ENCODE peak calls at places on chromosomes 4 and X, in four cellular contexts. One of them, this sample, is unnamed.

GRCh38 chrX:155953055-155953454 is 44.4 kb upstream of the IL9R start:
- DNase-seq in lung: no peak
- DNase-seq in adipocyte: no peak
- DNase-seq in naive thymus-derived CD4-positive, alpha-beta T cell: no peak
- DNase-seq in this sample: no peak

GRCh38 chr4:10105920-10106319 is 10.7 kb downstream of the WDR1 start:
- DNase-seq in lung: no peak
- DNase-seq in adipocyte: no peak
- DNase-seq in naive thymus-derived CD4-positive, alpha-beta T cell: no peak
- DNase-seq in this sample: no peak

GRCh38 chr4:790466-790820 is 35.5 kb downstream of the CPLX1 start:
- DNase-seq in lung: no peak
- DNase-seq in adipocyte: no peak
- DNase-seq in naive thymus-derived CD4-positive, alpha-beta T cell: no peak
- DNase-seq in this sample: no peak

GRCh38 chrX:37818031-37818430 is 29.3 kb downstream of the DYNLT3 start:
- DNase-seq in lung: no peak
- DNase-seq in adipocyte: no peak
- DNase-seq in naive thymus-derived CD4-positive, alpha-beta T cell: no peak
- DNase-seq in this sample: no peak

GRCh38 chr4:6250235-6250983 is 19.2 kb upstream of the WFS1 start:
- DNase-seq in lung: no peak
- DNase-seq in adipocyte: peak
- DNase-seq in naive thymus-derived CD4-positive, alpha-beta T cell: peak
- DNase-seq in this sample: peak

GRCh38 chrX:102659790-102660757 is 8.8 kb downstream of the GPRASP1 start:
- DNase-seq in lung: peak
- DNase-seq in adipocyte: peak
- DNase-seq in naive thymus-derived CD4-positive, alpha-beta T cell: peak
- DNase-seq in this sample: no peak

GRCh38 chr4:15378055-15378454 is 49.8 kb upstream of the C1QTNF7 start:
- DNase-seq in lung: no peak
- DNase-seq in adipocyte: peak
- DNase-seq in naive thymus-derived CD4-positive, alpha-beta T cell: no peak
- DNase-seq in this sample: no peak

GRCh38 chr4:155666701-155667537 is at the start of gene GUCY1A1:
- DNase-seq in lung: peak
- DNase-seq in adipocyte: peak
- DNase-seq in naive thymus-derived CD4-positive, alpha-beta T cell: no peak
- DNase-seq in this sample: peak

GRCh38 chr4:30996841-30997240 is 276.7 kb downstream of the PCDH7 start:
- DNase-seq in lung: no peak
- DNase-seq in adipocyte: no peak
- DNase-seq in naive thymus-derived CD4-positive, alpha-beta T cell: no peak
- DNase-seq in this sample: no peak

GRCh38 chr4:93759506-93759905 is 69.0 kb upstream of the ATOH1 start:
- DNase-seq in lung: no peak
- DNase-seq in adipocyte: no peak
- DNase-seq in naive thymus-derived CD4-positive, alpha-beta T cell: no peak
- DNase-seq in this sample: no peak

GRCh38 chr4:7654550-7655266 is 220.0 kb upstream of the PSAPL1 start:
- DNase-seq in lung: no peak
- DNase-seq in adipocyte: no peak
- DNase-seq in naive thymus-derived CD4-positive, alpha-beta T cell: no peak
- DNase-seq in this sample: no peak

GRCh38 chrX:21747523-21747922 is 10.4 kb downstream of the SMPX start:
- DNase-seq in lung: no peak
- DNase-seq in adipocyte: no peak
- DNase-seq in naive thymus-derived CD4-positive, alpha-beta T cell: no peak
- DNase-seq in this sample: no peak

GRCh38 chrX:28787206-28787605 is 200.0 kb downstream of the IL1RAPL1 start:
- DNase-seq in lung: no peak
- DNase-seq in adipocyte: peak
- DNase-seq in naive thymus-derived CD4-positive, alpha-beta T cell: no peak
- DNase-seq in this sample: no peak

GRCh38 chr4:163474027-163474426 is 473 bp upstream of the TKTL2 start:
- DNase-seq in lung: no peak
- DNase-seq in adipocyte: no peak
- DNase-seq in naive thymus-derived CD4-positive, alpha-beta T cell: no peak
- DNase-seq in this sample: no peak

GRCh38 chr4:6104541-6105130 is 86.4 kb upstream of the C4orf50 start:
- DNase-seq in lung: no peak
- DNase-seq in adipocyte: no peak
- DNase-seq in naive thymus-derived CD4-positive, alpha-beta T cell: no peak
- DNase-seq in this sample: no peak

DNA sequence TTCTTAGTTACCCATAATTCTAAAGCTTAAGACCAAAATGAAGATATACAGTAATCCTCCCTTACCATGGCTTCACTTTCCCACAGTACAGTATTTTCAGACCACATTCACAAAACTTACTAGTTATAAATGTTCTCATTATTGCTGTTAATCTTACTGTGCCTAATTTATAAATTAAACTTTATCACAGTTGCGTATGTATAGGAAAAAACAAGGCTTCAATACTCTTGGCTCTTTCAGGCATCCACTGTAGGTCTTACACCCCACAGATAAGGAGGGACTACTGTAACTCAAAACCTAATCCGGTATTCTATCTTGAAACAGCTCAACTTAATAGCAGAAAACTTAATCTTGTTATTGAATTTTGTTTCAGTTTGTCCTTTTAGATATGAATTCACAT is 3.6 kb downstream of the HMGB2 start:
- DNase-seq in lung: no peak
- DNase-seq in adipocyte: no peak
- DNase-seq in naive thymus-derived CD4-positive, alpha-beta T cell: no peak
- DNase-seq in this sample: no peak
- H3K4me3 ChIP-seq in lung: no peak
- H3K4me3 ChIP-seq in adipocyte: no peak
- H3K4me3 ChIP-seq in naive thymus-derived CD4-positive, alpha-beta T cell: no peak
- H3K4me3 ChIP-seq in this sample: no peak

GRCh38 chrX:45761920-45762319 is 561.2 kb upstream of the DIPK2B start:
- DNase-seq in lung: no peak
- DNase-seq in adipocyte: no peak
- DNase-seq in naive thymus-derived CD4-positive, alpha-beta T cell: no peak
- DNase-seq in this sample: no peak

GRCh38 chrX:45767021-45767491 is 566.4 kb upstream of the DIPK2B start:
- DNase-seq in lung: no peak
- DNase-seq in adipocyte: peak
- DNase-seq in naive thymus-derived CD4-positive, alpha-beta T cell: no peak
- DNase-seq in this sample: no peak

GRCh38 chrX:45765726-45766125 is 565.0 kb upstream of the DIPK2B start:
- DNase-seq in lung: no peak
- DNase-seq in adipocyte: no peak
- DNase-seq in naive thymus-derived CD4-positive, alpha-beta T cell: no peak
- DNase-seq in this sample: no peak

GRCh38 chrX:45762699-45763647 is 562.3 kb upstream of the DIPK2B start:
- DNase-seq in lung: no peak
- DNase-seq in adipocyte: no peak
- DNase-seq in naive thymus-derived CD4-positive, alpha-beta T cell: no peak
- DNase-seq in this sample: no peak

GRCh38 chrX:45765281-45765680 is 564.6 kb upstream of the DIPK2B start:
- DNase-seq in lung: no peak
- DNase-seq in adipocyte: no peak
- DNase-seq in naive thymus-derived CD4-positive, alpha-beta T cell: no peak
- DNase-seq in this sample: no peak
- H3K4me3 ChIP-seq in lung: no peak
- H3K4me3 ChIP-seq in adipocyte: peak
- H3K4me3 ChIP-seq in naive thymus-derived CD4-positive, alpha-beta T cell: peak
- H3K4me3 ChIP-seq in this sample: no peak

GRCh38 chr4:165207431-165208321 is at the start of gene KLHL2:
- DNase-seq in lung: peak
- DNase-seq in adipocyte: peak
- DNase-seq in naive thymus-derived CD4-positive, alpha-beta T cell: peak
- DNase-seq in this sample: peak

GRCh38 chr4:165208741-165209388 is 1.5 kb downstream of the KLHL2 start:
- DNase-seq in lung: no peak
- DNase-seq in adipocyte: no peak
- DNase-seq in naive thymus-derived CD4-positive, alpha-beta T cell: no peak
- DNase-seq in this sample: no peak

GRCh38 chr4:165210566-165210965 is 3.2 kb downstream of the KLHL2 start:
- DNase-seq in lung: no peak
- DNase-seq in adipocyte: peak
- DNase-seq in naive thymus-derived CD4-positive, alpha-beta T cell: no peak
- DNase-seq in this sample: no peak

GRCh38 chr4:165208322-165208652 is 926 bp downstream of the KLHL2 start:
- DNase-seq in lung: no peak
- DNase-seq in adipocyte: no peak
- DNase-seq in naive thymus-derived CD4-positive, alpha-beta T cell: no peak
- DNase-seq in this sample: no peak

GRCh38 chr4:165209796-165210195 is 2.4 kb downstream of the KLHL2 start:
- DNase-seq in lung: no peak
- DNase-seq in adipocyte: no peak
- DNase-seq in naive thymus-derived CD4-positive, alpha-beta T cell: no peak
- DNase-seq in this sample: no peak
- H3K4me3 ChIP-seq in lung: no peak
- H3K4me3 ChIP-seq in adipocyte: no peak
- H3K4me3 ChIP-seq in naive thymus-derived CD4-positive, alpha-beta T cell: no peak
- H3K4me3 ChIP-seq in this sample: no peak

DNA sequence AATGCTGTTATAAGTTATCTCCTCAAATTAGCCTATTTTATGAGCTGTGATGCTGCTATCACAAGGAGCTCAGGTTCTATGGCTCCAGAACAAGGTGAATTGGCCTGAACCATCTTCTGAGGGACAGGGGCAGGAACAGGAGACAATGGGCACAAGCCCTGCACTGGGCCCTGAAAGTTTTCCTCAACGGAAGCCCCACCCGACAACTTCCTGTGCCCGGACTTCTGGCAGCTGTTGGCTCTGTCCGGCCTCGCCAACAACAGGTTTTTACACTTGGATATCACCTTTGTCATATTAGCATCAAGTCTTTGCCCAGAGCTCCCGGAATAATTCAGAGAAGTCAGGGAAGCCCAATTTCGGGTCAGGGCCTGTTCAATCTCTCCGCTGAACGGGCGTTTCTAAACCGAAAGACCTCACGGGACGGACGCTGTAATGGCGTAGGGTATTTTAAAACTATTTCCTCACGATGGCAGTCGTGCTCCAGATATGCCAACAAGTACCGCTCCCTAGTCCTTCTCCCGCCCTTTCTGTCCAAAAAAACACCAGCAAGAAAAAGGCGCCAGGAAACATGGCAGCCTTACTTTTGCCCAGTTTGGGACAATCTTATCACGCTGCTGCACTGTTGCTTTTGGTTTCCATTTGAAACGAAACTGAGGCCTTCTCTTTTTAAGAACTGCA is 201.0 kb upstream of the STK26 start:
- DNase-seq in lung: peak
- DNase-seq in adipocyte: peak
- DNase-seq in naive thymus-derived CD4-positive, alpha-beta T cell: no peak
- DNase-seq in this sample: no peak
- H3K4me3 ChIP-seq in lung: peak
- H3K4me3 ChIP-seq in adipocyte: peak
- H3K4me3 ChIP-seq in naive thymus-derived CD4-positive, alpha-beta T cell: no peak
- H3K4me3 ChIP-seq in this sample: no peak

GRCh38 chr4:38574559-38575333 is 89.3 kb upstream of the KLF3 start:
- DNase-seq in lung: no peak
- DNase-seq in adipocyte: no peak
- DNase-seq in naive thymus-derived CD4-positive, alpha-beta T cell: no peak
- DNase-seq in this sample: no peak
- H3K4me3 ChIP-seq in lung: no peak
- H3K4me3 ChIP-seq in adipocyte: no peak
- H3K4me3 ChIP-seq in naive thymus-derived CD4-positive, alpha-beta T cell: no peak
- H3K4me3 ChIP-seq in this sample: no peak

GRCh38 chr4:153792007-153792892 is 3.4 kb upstream of the SFRP2 start:
- DNase-seq in lung: peak
- DNase-seq in adipocyte: peak
- DNase-seq in naive thymus-derived CD4-positive, alpha-beta T cell: no peak
- DNase-seq in this sample: no peak
- H3K4me3 ChIP-seq in lung: no peak
- H3K4me3 ChIP-seq in adipocyte: peak
- H3K4me3 ChIP-seq in naive thymus-derived CD4-positive, alpha-beta T cell: peak
- H3K4me3 ChIP-seq in this sample: no peak

This sample was measured in Jurkat, Clone E6-1.